ENCODE peak calls at places on chromosomes 16 and 17, in eight cellular contexts. One of them, this sample, is unnamed.

GRCh38 chr16:19696312-19696711 is 21.7 kb downstream of the KNOP1 start:
- DNase-seq in activated naive CD8-positive, alpha-beta T cell treated with anti-CD3 and anti-CD28 coated beads, Interleukin-2, amount 50 U/mL, for 24 hours: peak; percentile 23
- DNase-seq in T-helper 1 cell: peak; percentile 25
- DNase-seq in bronchial epithelial cell: peak; percentile 75
- DNase-seq in EH: peak; percentile 92
- DNase-seq in caudate nucleus: no peak
- DNase-seq in iris pigment epithelial cell: peak; percentile 95
- DNase-seq in choroid plexus epithelial cell: peak; percentile 96
- DNase-seq in this sample: peak; percentile 28

GRCh38 chr17:75557075-75557851 is 30.3 kb upstream of the MYO15B start:
- DNase-seq in activated naive CD8-positive, alpha-beta T cell treated with anti-CD3 and anti-CD28 coated beads, Interleukin-2, amount 50 U/mL, for 24 hours: no peak
- DNase-seq in T-helper 1 cell: no peak
- DNase-seq in bronchial epithelial cell: peak; percentile 4
- DNase-seq in EH: peak; percentile 80
- DNase-seq in caudate nucleus: peak; percentile 67
- DNase-seq in iris pigment epithelial cell: peak; percentile 30
- DNase-seq in choroid plexus epithelial cell: peak; percentile 33
- DNase-seq in this sample: peak; percentile 87

GRCh38 chr16:1010266-1010665 is 28.7 kb downstream of the SOX8 start:
- DNase-seq in activated naive CD8-positive, alpha-beta T cell treated with anti-CD3 and anti-CD28 coated beads, Interleukin-2, amount 50 U/mL, for 24 hours: no peak
- DNase-seq in T-helper 1 cell: no peak
- DNase-seq in bronchial epithelial cell: no peak
- DNase-seq in EH: no peak
- DNase-seq in caudate nucleus: no peak
- DNase-seq in iris pigment epithelial cell: no peak
- DNase-seq in choroid plexus epithelial cell: no peak
- DNase-seq in this sample: no peak

GRCh38 chr17:48375356-48375755 is 54.7 kb downstream of the SKAP1 start:
- DNase-seq in activated naive CD8-positive, alpha-beta T cell treated with anti-CD3 and anti-CD28 coated beads, Interleukin-2, amount 50 U/mL, for 24 hours: no peak
- DNase-seq in T-helper 1 cell: no peak
- DNase-seq in bronchial epithelial cell: peak; percentile 10
- DNase-seq in EH: peak; percentile 5
- DNase-seq in caudate nucleus: no peak
- DNase-seq in iris pigment epithelial cell: peak; percentile 87
- DNase-seq in choroid plexus epithelial cell: peak; percentile 55
- DNase-seq in this sample: no peak

GRCh38 chr16:31476305-31477219 is 4.6 kb downstream of the TGFB1I1 start:
- DNase-seq in activated naive CD8-positive, alpha-beta T cell treated with anti-CD3 and anti-CD28 coated beads, Interleukin-2, amount 50 U/mL, for 24 hours: peak; percentile 90
- DNase-seq in T-helper 1 cell: peak; percentile 85
- DNase-seq in bronchial epithelial cell: no peak
- DNase-seq in EH: no peak
- DNase-seq in caudate nucleus: no peak
- DNase-seq in iris pigment epithelial cell: no peak
- DNase-seq in choroid plexus epithelial cell: no peak
- DNase-seq in this sample: no peak

GRCh38 chr16:68197250-68197649 is 38.7 kb downstream of the ESRP2 start:
- DNase-seq in activated naive CD8-positive, alpha-beta T cell treated with anti-CD3 and anti-CD28 coated beads, Interleukin-2, amount 50 U/mL, for 24 hours: no peak
- DNase-seq in T-helper 1 cell: no peak
- DNase-seq in bronchial epithelial cell: no peak
- DNase-seq in EH: peak; percentile 71
- DNase-seq in caudate nucleus: no peak
- DNase-seq in iris pigment epithelial cell: peak; percentile 55
- DNase-seq in choroid plexus epithelial cell: peak; percentile 29
- DNase-seq in this sample: no peak

GRCh38 chr16:85586360-85587145 is 26.6 kb upstream of the GSE1 start:
- DNase-seq in activated naive CD8-positive, alpha-beta T cell treated with anti-CD3 and anti-CD28 coated beads, Interleukin-2, amount 50 U/mL, for 24 hours: no peak
- DNase-seq in T-helper 1 cell: no peak
- DNase-seq in bronchial epithelial cell: no peak
- DNase-seq in EH: peak; percentile 46
- DNase-seq in caudate nucleus: peak; percentile 32
- DNase-seq in iris pigment epithelial cell: no peak
- DNase-seq in choroid plexus epithelial cell: no peak
- DNase-seq in this sample: no peak

GRCh38 chr17:4607773-4608187 is 23.5 kb downstream of the SMTNL2 start:
- DNase-seq in activated naive CD8-positive, alpha-beta T cell treated with anti-CD3 and anti-CD28 coated beads, Interleukin-2, amount 50 U/mL, for 24 hours: no peak
- DNase-seq in T-helper 1 cell: no peak
- DNase-seq in bronchial epithelial cell: no peak
- DNase-seq in EH: peak; percentile 60
- DNase-seq in caudate nucleus: no peak
- DNase-seq in iris pigment epithelial cell: peak; percentile 70
- DNase-seq in choroid plexus epithelial cell: peak; percentile 77
- DNase-seq in this sample: no peak

GRCh38 chr16:74862743-74863244 is 88.2 kb upstream of the FA2H start:
- DNase-seq in activated naive CD8-positive, alpha-beta T cell treated with anti-CD3 and anti-CD28 coated beads, Interleukin-2, amount 50 U/mL, for 24 hours: peak; percentile 6
- DNase-seq in T-helper 1 cell: no peak
- DNase-seq in bronchial epithelial cell: peak; percentile 61
- DNase-seq in EH: peak; percentile 50
- DNase-seq in caudate nucleus: no peak
- DNase-seq in iris pigment epithelial cell: peak; percentile 49
- DNase-seq in choroid plexus epithelial cell: peak; percentile 68
- DNase-seq in this sample: peak; percentile 66

GRCh38 chr16:67471758-67472384 is 9.1 kb downstream of the ATP6V0D1 start:
- DNase-seq in activated naive CD8-positive, alpha-beta T cell treated with anti-CD3 and anti-CD28 coated beads, Interleukin-2, amount 50 U/mL, for 24 hours: no peak
- DNase-seq in T-helper 1 cell: no peak
- DNase-seq in bronchial epithelial cell: no peak
- DNase-seq in EH: no peak
- DNase-seq in caudate nucleus: no peak
- DNase-seq in iris pigment epithelial cell: no peak
- DNase-seq in choroid plexus epithelial cell: no peak
- DNase-seq in this sample: no peak

GRCh38 chr16:82396509-82396908 is 226.5 kb upstream of the MPHOSPH6 start:
- DNase-seq in activated naive CD8-positive, alpha-beta T cell treated with anti-CD3 and anti-CD28 coated beads, Interleukin-2, amount 50 U/mL, for 24 hours: no peak
- DNase-seq in T-helper 1 cell: no peak
- DNase-seq in bronchial epithelial cell: no peak
- DNase-seq in EH: no peak
- DNase-seq in caudate nucleus: no peak
- DNase-seq in iris pigment epithelial cell: no peak
- DNase-seq in choroid plexus epithelial cell: no peak
- DNase-seq in this sample: no peak

GRCh38 chr17:67360880-67361279 is 5.5 kb downstream of the PSMD12 start:
- DNase-seq in activated naive CD8-positive, alpha-beta T cell treated with anti-CD3 and anti-CD28 coated beads, Interleukin-2, amount 50 U/mL, for 24 hours: no peak
- DNase-seq in T-helper 1 cell: no peak
- DNase-seq in bronchial epithelial cell: peak; percentile 89
- DNase-seq in EH: no peak
- DNase-seq in caudate nucleus: no peak
- DNase-seq in iris pigment epithelial cell: no peak
- DNase-seq in choroid plexus epithelial cell: no peak
- DNase-seq in this sample: no peak

GRCh38 chr16:68233085-68233834 is 2.7 kb downstream of the ESRP2 start:
- DNase-seq in activated naive CD8-positive, alpha-beta T cell treated with anti-CD3 and anti-CD28 coated beads, Interleukin-2, amount 50 U/mL, for 24 hours: no peak
- DNase-seq in T-helper 1 cell: no peak
- DNase-seq in bronchial epithelial cell: no peak
- DNase-seq in EH: no peak
- DNase-seq in caudate nucleus: no peak
- DNase-seq in iris pigment epithelial cell: no peak
- DNase-seq in choroid plexus epithelial cell: no peak
- DNase-seq in this sample: no peak

GRCh38 chr17:65588194-65588808 is 26.9 kb upstream of the AXIN2 start:
- DNase-seq in activated naive CD8-positive, alpha-beta T cell treated with anti-CD3 and anti-CD28 coated beads, Interleukin-2, amount 50 U/mL, for 24 hours: no peak
- DNase-seq in T-helper 1 cell: no peak
- DNase-seq in bronchial epithelial cell: peak; percentile 15
- DNase-seq in EH: no peak
- DNase-seq in caudate nucleus: no peak
- DNase-seq in iris pigment epithelial cell: no peak
- DNase-seq in choroid plexus epithelial cell: no peak
- DNase-seq in this sample: peak; percentile 77

GRCh38 chr16:11437069-11437468 is 91.8 kb downstream of the RMI2 start:
- DNase-seq in activated naive CD8-positive, alpha-beta T cell treated with anti-CD3 and anti-CD28 coated beads, Interleukin-2, amount 50 U/mL, for 24 hours: no peak
- DNase-seq in T-helper 1 cell: no peak
- DNase-seq in bronchial epithelial cell: no peak
- DNase-seq in EH: no peak
- DNase-seq in caudate nucleus: no peak
- DNase-seq in iris pigment epithelial cell: no peak
- DNase-seq in choroid plexus epithelial cell: no peak
- DNase-seq in this sample: no peak

GRCh38 chr17:10842658-10843057 is 4.8 kb upstream of the PIRT start:
- DNase-seq in activated naive CD8-positive, alpha-beta T cell treated with anti-CD3 and anti-CD28 coated beads, Interleukin-2, amount 50 U/mL, for 24 hours: no peak
- DNase-seq in T-helper 1 cell: no peak
- DNase-seq in bronchial epithelial cell: no peak
- DNase-seq in EH: no peak
- DNase-seq in caudate nucleus: peak; percentile 43
- DNase-seq in iris pigment epithelial cell: no peak
- DNase-seq in choroid plexus epithelial cell: no peak
- DNase-seq in this sample: no peak

GRCh38 chr17:77296769-77297409 is 156.1 kb downstream of the SEC14L1 start:
- DNase-seq in activated naive CD8-positive, alpha-beta T cell treated with anti-CD3 and anti-CD28 coated beads, Interleukin-2, amount 50 U/mL, for 24 hours: no peak
- DNase-seq in T-helper 1 cell: no peak
- DNase-seq in bronchial epithelial cell: no peak
- DNase-seq in EH: no peak
- DNase-seq in caudate nucleus: no peak
- DNase-seq in iris pigment epithelial cell: no peak
- DNase-seq in choroid plexus epithelial cell: no peak
- DNase-seq in this sample: no peak

GRCh38 chr17:65387322-65387721 is 174.1 kb downstream of the AXIN2 start:
- DNase-seq in activated naive CD8-positive, alpha-beta T cell treated with anti-CD3 and anti-CD28 coated beads, Interleukin-2, amount 50 U/mL, for 24 hours: no peak
- DNase-seq in T-helper 1 cell: no peak
- DNase-seq in bronchial epithelial cell: no peak
- DNase-seq in EH: no peak
- DNase-seq in caudate nucleus: no peak
- DNase-seq in iris pigment epithelial cell: no peak
- DNase-seq in choroid plexus epithelial cell: no peak
- DNase-seq in this sample: no peak